ENCODE peak calls at places on chromosomes 4 and X, in six cellular contexts. One of them, this sample, is unnamed.

GRCh38 chr4:79977131-79977840 is 95.7 kb downstream of the ANTXR2 start:
- DNase-seq in right atrium auricular region: no peak
- DNase-seq in iris pigment epithelial cell: peak; percentile 77
- DNase-seq in ACHN: no peak
- DNase-seq in testis: no peak
- DNase-seq in hypothalamus: no peak
- DNase-seq in this sample: no peak

GRCh38 chrX:55867254-55867653 is 149.7 kb downstream of the RRAGB start:
- DNase-seq in right atrium auricular region: no peak
- DNase-seq in iris pigment epithelial cell: peak; percentile 44
- DNase-seq in ACHN: peak; percentile 7
- DNase-seq in testis: no peak
- DNase-seq in hypothalamus: no peak
- DNase-seq in this sample: no peak

GRCh38 chrX:102846544-102847236 is 90.4 kb upstream of the RAB40AL start:
- DNase-seq in right atrium auricular region: no peak
- DNase-seq in iris pigment epithelial cell: peak; percentile 65
- DNase-seq in ACHN: peak; percentile 18
- DNase-seq in testis: no peak
- DNase-seq in hypothalamus: no peak
- DNase-seq in this sample: no peak

GRCh38 chr4:141971854-141972253 is 335.5 kb downstream of the IL15 start:
- DNase-seq in right atrium auricular region: no peak
- DNase-seq in iris pigment epithelial cell: no peak
- DNase-seq in ACHN: no peak
- DNase-seq in testis: no peak
- DNase-seq in hypothalamus: no peak
- DNase-seq in this sample: no peak

GRCh38 chrX:134480061-134480460 is 20.1 kb downstream of the HPRT1 start:
- DNase-seq in right atrium auricular region: no peak
- DNase-seq in iris pigment epithelial cell: peak; percentile 64
- DNase-seq in ACHN: no peak
- DNase-seq in testis: no peak
- DNase-seq in hypothalamus: no peak
- DNase-seq in this sample: no peak

GRCh38 chr4:89356086-89356485 is 48.5 kb upstream of the GPRIN3 start:
- DNase-seq in right atrium auricular region: no peak
- DNase-seq in iris pigment epithelial cell: no peak
- DNase-seq in ACHN: no peak
- DNase-seq in testis: no peak
- DNase-seq in hypothalamus: no peak
- DNase-seq in this sample: no peak

GRCh38 chr4:187268940-187269339 is 545.3 kb upstream of the FAT1 start:
- DNase-seq in right atrium auricular region: no peak
- DNase-seq in iris pigment epithelial cell: peak; percentile 64
- DNase-seq in ACHN: no peak
- DNase-seq in testis: no peak
- DNase-seq in hypothalamus: no peak
- DNase-seq in this sample: no peak

GRCh38 chrX:117957128-117957527 is 159.5 kb downstream of the KLHL13 start:
- DNase-seq in right atrium auricular region: no peak
- DNase-seq in iris pigment epithelial cell: peak; percentile 7
- DNase-seq in ACHN: no peak
- DNase-seq in testis: no peak
- DNase-seq in hypothalamus: no peak
- DNase-seq in this sample: no peak

GRCh38 chr4:13920901-13921300 is 293.4 kb upstream of the BOD1L1 start:
- DNase-seq in right atrium auricular region: peak; percentile 72
- DNase-seq in iris pigment epithelial cell: peak; percentile 99
- DNase-seq in ACHN: peak; percentile 95
- DNase-seq in testis: no peak
- DNase-seq in hypothalamus: no peak
- DNase-seq in this sample: no peak

GRCh38 chrX:1205681-1206611 is 6.5 kb downstream of the CRLF2 start:
- DNase-seq in right atrium auricular region: no peak
- DNase-seq in iris pigment epithelial cell: peak; percentile 90
- DNase-seq in ACHN: peak; percentile 81
- DNase-seq in testis: peak; percentile 55
- DNase-seq in hypothalamus: no peak
- DNase-seq in this sample: no peak

GRCh38 chr4:53651142-53651720 is 59.9 kb upstream of the LNX1 start:
- DNase-seq in right atrium auricular region: no peak
- DNase-seq in iris pigment epithelial cell: no peak
- DNase-seq in ACHN: no peak
- DNase-seq in testis: no peak
- DNase-seq in hypothalamus: no peak
- DNase-seq in this sample: no peak

This sample was measured in amygdala.